ENCODE peak calls at places on chromosomes 2 and 18, in five cellular contexts. One of them, this sample, is unnamed.
A peak's percentile ranks its signal among the peaks of the same experiment; 100 is the strongest.

GRCh38 chr2:105950521-105951389 is 206.0 kb downstream of the NCK2 start:
- DNase-seq in brain microvascular endothelial cell: peak; percentile 9
- DNase-seq in gastrocnemius medialis: no peak
- DNase-seq in heart left ventricle: no peak
- DNase-seq in neural progenitor cell: peak; percentile 93
- DNase-seq in this sample: no peak

GRCh38 chr2:52395912-52396311 is 1364.0 kb upstream of the NRXN1 start:
- DNase-seq in neural progenitor cell: no peak
- DNase-seq in brain microvascular endothelial cell: no peak
- DNase-seq in gastrocnemius medialis: no peak
- DNase-seq in heart left ventricle: no peak
- DNase-seq in this sample: no peak

GRCh38 chr2:97849881-97850540 is 136.6 kb downstream of the ZAP70 start:
- DNase-seq in gastrocnemius medialis: no peak
- DNase-seq in neural progenitor cell: no peak
- DNase-seq in brain microvascular endothelial cell: peak; percentile 54
- DNase-seq in heart left ventricle: no peak
- DNase-seq in this sample: no peak

GRCh38 chr2:186027922-186028321 is 289.3 kb downstream of the FSIP2 start:
- DNase-seq in gastrocnemius medialis: no peak
- DNase-seq in neural progenitor cell: no peak
- DNase-seq in heart left ventricle: no peak
- DNase-seq in brain microvascular endothelial cell: no peak
- DNase-seq in this sample: no peak

GRCh38 chr2:38106420-38107182 is 30.6 kb upstream of the CYP1B1 start:
- DNase-seq in neural progenitor cell: no peak
- DNase-seq in brain microvascular endothelial cell: no peak
- DNase-seq in gastrocnemius medialis: no peak
- DNase-seq in heart left ventricle: no peak
- DNase-seq in this sample: no peak

GRCh38 chr18:46630160-46630559 is 26.9 kb downstream of the LOXHD1 start:
- DNase-seq in brain microvascular endothelial cell: no peak
- DNase-seq in heart left ventricle: no peak
- DNase-seq in neural progenitor cell: no peak
- DNase-seq in gastrocnemius medialis: no peak
- DNase-seq in this sample: no peak

GRCh38 chr2:173749315-173749714 is 215.9 kb downstream of the SP3 start:
- DNase-seq in brain microvascular endothelial cell: peak; percentile 17
- DNase-seq in heart left ventricle: no peak
- DNase-seq in gastrocnemius medialis: no peak
- DNase-seq in neural progenitor cell: peak; percentile 29
- DNase-seq in this sample: no peak

GRCh38 chr2:61451178-61451577 is 19.7 kb downstream of the USP34 start:
- DNase-seq in brain microvascular endothelial cell: no peak
- DNase-seq in neural progenitor cell: no peak
- DNase-seq in heart left ventricle: no peak
- DNase-seq in gastrocnemius medialis: no peak
- DNase-seq in this sample: no peak

GRCh38 chr18:13435596-13436333 is 217.2 kb downstream of the LDLRAD4 start:
- DNase-seq in gastrocnemius medialis: no peak
- DNase-seq in brain microvascular endothelial cell: peak; percentile 83
- DNase-seq in heart left ventricle: no peak
- DNase-seq in neural progenitor cell: no peak
- DNase-seq in this sample: peak; percentile 57

DNA sequence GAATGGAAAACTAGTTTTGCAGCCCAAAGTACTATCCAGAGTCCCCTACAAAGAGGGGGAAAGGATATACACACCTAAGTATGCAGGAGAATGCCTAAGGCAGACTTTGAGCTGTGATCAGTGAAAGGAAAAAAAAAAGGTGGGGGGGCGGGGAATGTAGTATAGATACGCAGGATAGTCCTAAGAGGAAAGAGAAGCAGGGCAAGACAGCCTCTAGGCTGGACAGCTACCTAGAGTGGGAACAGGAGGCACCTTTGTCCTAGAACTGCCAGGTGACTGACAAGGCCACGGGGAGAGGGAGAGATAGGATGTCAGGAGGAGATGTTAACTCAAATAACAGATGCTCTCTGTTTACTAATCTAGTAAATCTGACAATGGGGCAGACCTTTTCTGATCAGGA is 6.0 kb downstream of the REEP1 start:
- DNase-seq in neural progenitor cell: no peak
- DNase-seq in brain microvascular endothelial cell: no peak
- DNase-seq in gastrocnemius medialis: no peak
- DNase-seq in heart left ventricle: no peak
- DNase-seq in this sample: no peak
- H3K27ac ChIP-seq in neural progenitor cell: no peak overlapping the region
- H3K27ac ChIP-seq in brain microvascular endothelial cell: no peak overlapping the region
- H3K27ac ChIP-seq in gastrocnemius medialis: no peak overlapping the region
- H3K27ac ChIP-seq in heart left ventricle: no peak overlapping the region
- H3K27ac ChIP-seq in this sample: no peak overlapping the region

DNA sequence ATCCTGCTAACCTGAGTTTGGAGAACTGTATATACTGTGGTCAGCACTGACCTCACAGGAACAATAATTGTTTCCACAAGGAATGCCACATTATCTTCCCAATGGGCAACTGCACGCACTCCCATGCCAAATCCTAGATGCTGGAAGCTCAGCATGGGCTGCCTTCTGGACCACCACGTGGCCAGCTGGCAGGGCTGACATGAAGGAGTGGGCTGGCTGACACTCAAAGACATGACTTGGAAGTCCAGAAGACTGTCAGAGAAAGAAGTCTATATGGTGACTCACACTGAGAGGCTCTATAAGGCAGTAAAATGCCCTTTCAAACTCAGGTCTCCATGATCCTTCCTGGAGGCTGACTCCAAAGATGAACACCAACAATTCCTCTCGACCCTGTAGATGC is 98.4 kb upstream of the RNF152 start:
- DNase-seq in brain microvascular endothelial cell: peak; percentile 46
- DNase-seq in gastrocnemius medialis: no peak
- DNase-seq in heart left ventricle: no peak
- DNase-seq in neural progenitor cell: no peak
- DNase-seq in this sample: no peak
- H3K4me3 ChIP-seq in brain microvascular endothelial cell: no peak overlapping the region
- H3K4me3 ChIP-seq in gastrocnemius medialis: no peak overlapping the region
- H3K4me3 ChIP-seq in heart left ventricle: no peak overlapping the region
- H3K4me3 ChIP-seq in neural progenitor cell: no peak overlapping the region
- H3K4me3 ChIP-seq in this sample: no peak overlapping the region

GRCh38 chr2:3613524-3613905 is 18.6 kb downstream of the COLEC11 start:
- DNase-seq in heart left ventricle: no peak
- DNase-seq in gastrocnemius medialis: no peak
- DNase-seq in neural progenitor cell: no peak
- DNase-seq in brain microvascular endothelial cell: no peak
- DNase-seq in this sample: no peak

GRCh38 chr2:3611136-3611535 is 16.2 kb downstream of the COLEC11 start:
- DNase-seq in neural progenitor cell: peak; percentile 49
- DNase-seq in brain microvascular endothelial cell: no peak
- DNase-seq in gastrocnemius medialis: no peak
- DNase-seq in heart left ventricle: no peak
- DNase-seq in this sample: peak; percentile 33

GRCh38 chr2:3611611-3612010 is 16.7 kb downstream of the COLEC11 start:
- DNase-seq in heart left ventricle: no peak
- DNase-seq in gastrocnemius medialis: no peak
- DNase-seq in neural progenitor cell: peak; percentile 85
- DNase-seq in brain microvascular endothelial cell: no peak
- DNase-seq in this sample: no peak

GRCh38 chr2:3610415-3610814 is 15.5 kb downstream of the COLEC11 start:
- DNase-seq in brain microvascular endothelial cell: no peak
- DNase-seq in heart left ventricle: no peak
- DNase-seq in neural progenitor cell: no peak
- DNase-seq in gastrocnemius medialis: no peak
- DNase-seq in this sample: no peak

GRCh38 chr2:3612639-3613523 is 18.0 kb downstream of the COLEC11 start:
- DNase-seq in neural progenitor cell: no peak
- DNase-seq in heart left ventricle: no peak
- DNase-seq in brain microvascular endothelial cell: no peak
- DNase-seq in gastrocnemius medialis: no peak
- DNase-seq in this sample: peak; percentile 55
- H3K27ac ChIP-seq in neural progenitor cell: no peak overlapping the region
- H3K27ac ChIP-seq in heart left ventricle: no peak overlapping the region
- H3K27ac ChIP-seq in brain microvascular endothelial cell: no peak overlapping the region
- H3K27ac ChIP-seq in gastrocnemius medialis: no peak overlapping the region
- H3K27ac ChIP-seq in this sample: no peak overlapping the region

GRCh38 chr2:219514196-219514761 is at the start of gene ASIC4:
- DNase-seq in gastrocnemius medialis: no peak
- DNase-seq in brain microvascular endothelial cell: no peak
- DNase-seq in neural progenitor cell: peak; percentile 67
- DNase-seq in heart left ventricle: no peak
- DNase-seq in this sample: no peak
- H3K4me3 ChIP-seq in gastrocnemius medialis: no peak within 1 kb of the TSS
- H3K4me3 ChIP-seq in brain microvascular endothelial cell: no peak within 1 kb of the TSS
- H3K4me3 ChIP-seq in neural progenitor cell: peak within 1 kb of the TSS; percentile 12
- H3K4me3 ChIP-seq in heart left ventricle: no peak within 1 kb of the TSS
- H3K4me3 ChIP-seq in this sample: no peak within 1 kb of the TSS

GRCh38 chr2:109409347-109410020 is 204.3 kb downstream of the SEPTIN10 start:
- DNase-seq in gastrocnemius medialis: no peak
- DNase-seq in heart left ventricle: no peak
- DNase-seq in brain microvascular endothelial cell: no peak
- DNase-seq in neural progenitor cell: no peak
- DNase-seq in this sample: no peak
- H3K27ac ChIP-seq in gastrocnemius medialis: no peak overlapping the region
- H3K27ac ChIP-seq in heart left ventricle: no peak overlapping the region
- H3K27ac ChIP-seq in brain microvascular endothelial cell: no peak overlapping the region
- H3K27ac ChIP-seq in neural progenitor cell: no peak overlapping the region
- H3K27ac ChIP-seq in this sample: no peak overlapping the region

This sample was measured in ascending aorta.